ENCODE peak calls at places on chromosomes 3 and 15, in seven cellular contexts. M, Q, F, I, C, O and E are unnamed samples.

GRCh38 chr15:78907577-78907976 is 34.9 kb downstream of the MORF4L1 start:
- DNase-seq in F (no peak), O (no peak), M (no peak), I (no peak), C (no peak), Q (no peak), E (no peak)

GRCh38 chr3:144162042-144162441 is 190.4 kb downstream of the DIPK2A start:
- DNase-seq in I (no peak), C (no peak), M (no peak), F (no peak), O (no peak), Q (peak), E (no peak)

GRCh38 chr3:195085356-195086130 is 185.4 kb downstream of the XXYLT1 start:
- DNase-seq in M (no peak), C (no peak), F (peak), Q (no peak), O (no peak), I (no peak), E (no peak)

GRCh38 chr3:52697622-52697946 is 8.0 kb downstream of the GLT8D1 start:
- DNase-seq in O (no peak), C (no peak), M (no peak), Q (no peak), I (no peak), F (no peak), E (no peak)

GRCh38 chr3:170865209-170866094 is 4.5 kb downstream of the RPL22L1 start:
- DNase-seq in O (no peak), C (no peak), Q (no peak), M (no peak), I (no peak), F (no peak), E (no peak)

GRCh38 chr3:170117134-170117533 is 64.4 kb downstream of the PHC3 start:
- DNase-seq in F (no peak), I (no peak), O (no peak), Q (no peak), M (no peak), C (no peak), E (no peak)

GRCh38 chr3:34206996-34207395 is 408.6 kb downstream of the PDCD6IP start:
- DNase-seq in C (no peak), Q (peak), M (no peak), I (no peak), O (no peak), F (no peak), E (no peak)

GRCh38 chr3:194986208-194987043 is 284.5 kb downstream of the XXYLT1 start:
- DNase-seq in Q (no peak), M (no peak), I (no peak), C (no peak), F (no peak), O (no peak), E (peak)

GRCh38 chr15:27133244-27133643 is 162.3 kb downstream of the GABRG3 start:
- DNase-seq in M (no peak), I (no peak), O (no peak), F (no peak), Q (no peak), C (no peak), E (no peak)

GRCh38 chr15:48147358-48147757 is 26.6 kb downstream of the SLC24A5 start:
- DNase-seq in O (no peak), M (no peak), Q (no peak), C (no peak), F (no peak), I (no peak), E (no peak)

GRCh38 chr3:48178072-48178471 is 10.1 kb downstream of the CDC25A start:
- DNase-seq in M (no peak), I (no peak), C (no peak), Q (no peak), F (no peak), O (no peak), E (no peak)

GRCh38 chr3:30258426-30259392 is 347.7 kb upstream of the TGFBR2 start:
- DNase-seq in M (no peak), Q (no peak), I (no peak), C (no peak), F (no peak), O (peak), E (no peak)

GRCh38 chr3:3200632-3201212 is 21.2 kb upstream of the CRBN start:
- DNase-seq in Q (no peak), O (peak), I (peak), F (no peak), M (no peak), C (no peak), E (no peak)

GRCh38 chr3:52010431-52010830 is 14.7 kb upstream of the RPL29 start:
- DNase-seq in M (no peak), Q (no peak), F (no peak), C (no peak), I (no peak), O (no peak), E (no peak)

GRCh38 chr15:41897327-41897726 is 3.5 kb upstream of the SPTBN5 start:
- DNase-seq in F (peak), O (no peak), C (no peak), M (no peak), Q (no peak), I (no peak), E (no peak)